ENCODE peak calls at places on chromosomes 16 and 17, in six cellular contexts. One of them, this sample, is unnamed.

GRCh38 chr16:14445935-14446715 is 183.9 kb downstream of the PARN start:
- DNase-seq in HepG2: no peak
- DNase-seq in GM04504: no peak
- DNase-seq in skeletal muscle cell: no peak
- DNase-seq in NCI-H2081: no peak
- DNase-seq in NCI-H1436: no peak
- DNase-seq in this sample: no peak

GRCh38 chr16:69179255-69180010 is 7.5 kb upstream of the SNTB2 start:
- DNase-seq in GM04504: peak
- DNase-seq in HepG2: peak
- DNase-seq in NCI-H2081: no peak
- DNase-seq in skeletal muscle cell: peak
- DNase-seq in NCI-H1436: no peak
- DNase-seq in this sample: peak

GRCh38 chr16:78703951-78704350 is 604.5 kb downstream of the WWOX start:
- DNase-seq in GM04504: peak
- DNase-seq in NCI-H2081: no peak
- DNase-seq in NCI-H1436: no peak
- DNase-seq in skeletal muscle cell: no peak
- DNase-seq in HepG2: no peak
- DNase-seq in this sample: no peak

GRCh38 chr17:79987187-79987889 is 48.3 kb downstream of the TBC1D16 start:
- DNase-seq in GM04504: no peak
- DNase-seq in NCI-H1436: no peak
- DNase-seq in HepG2: peak
- DNase-seq in skeletal muscle cell: no peak
- DNase-seq in NCI-H2081: no peak
- DNase-seq in this sample: no peak

GRCh38 chr17:59547131-59547915 is 18.1 kb upstream of the DHX40 start:
- DNase-seq in GM04504: no peak
- DNase-seq in skeletal muscle cell: no peak
- DNase-seq in NCI-H2081: peak
- DNase-seq in NCI-H1436: peak
- DNase-seq in HepG2: no peak
- DNase-seq in this sample: no peak

GRCh38 chr17:17535957-17536356 is 39.8 kb upstream of the RASD1 start:
- DNase-seq in GM04504: peak
- DNase-seq in HepG2: no peak
- DNase-seq in NCI-H1436: no peak
- DNase-seq in NCI-H2081: peak
- DNase-seq in skeletal muscle cell: no peak
- DNase-seq in this sample: no peak

GRCh38 chr16:84482951-84483881 is 21.2 kb downstream of the MEAK7 start:
- DNase-seq in skeletal muscle cell: no peak
- DNase-seq in HepG2: no peak
- DNase-seq in GM04504: no peak
- DNase-seq in NCI-H2081: no peak
- DNase-seq in NCI-H1436: no peak
- DNase-seq in this sample: no peak

GRCh38 chr16:8631373-8631772 is 9.9 kb downstream of the METTL22 start:
- DNase-seq in skeletal muscle cell: no peak
- DNase-seq in GM04504: no peak
- DNase-seq in HepG2: no peak
- DNase-seq in NCI-H2081: no peak
- DNase-seq in NCI-H1436: no peak
- DNase-seq in this sample: no peak

GRCh38 chr17:9875441-9875840 is 29.6 kb downstream of the RCVRN start:
- DNase-seq in NCI-H2081: no peak
- DNase-seq in HepG2: no peak
- DNase-seq in NCI-H1436: no peak
- DNase-seq in skeletal muscle cell: no peak
- DNase-seq in GM04504: peak
- DNase-seq in this sample: no peak

This sample was measured in NCI-H1105.